ENCODE peak calls at places on chromosomes 16 and 17, in six cellular contexts. Y is posterior vena cava; C is stimulated activated CD4-positive, alpha-beta T cell treated with anti-CD3 and anti-CD28 coated beads, Interleukin-15, amount 100 ng/mL, for 1 hour; T is glutamatergic neuron; B is putamen; F is tibial artery. O is an unnamed sample.
A peak's percentile ranks its signal among the peaks of the same experiment; 100 is the strongest.

GRCh38 chr17:72381597-72382397 is 261.0 kb downstream of the SOX9 start:
- DNase-seq in Y (peak; percentile 66), C (no peak), T (no peak), B (no peak), F (no peak), O (no peak)

GRCh38 chr16:69376393-69377059 is 9.3 kb downstream of the TERF2 start:
- DNase-seq in Y (no peak), C (no peak), T (no peak), B (no peak), F (no peak), O (no peak)

GRCh38 chr17:78979780-78980623 is at the start of gene LGALS3BP:
- DNase-seq in Y (peak; percentile 87), C (no peak), T (no peak), B (peak; percentile 86), F (peak; percentile 80), O (peak; percentile 69)

GRCh38 chr16:57544129-57544653 is 1.7 kb downstream of the ADGRG5 start:
- DNase-seq in Y (peak; percentile 58), C (no peak), T (no peak), B (no peak), F (peak; percentile 60), O (no peak)

GRCh38 chr16:84239910-84240309 is at the start of gene KCNG4:
- DNase-seq in Y (no peak), C (no peak), T (no peak), B (no peak), F (no peak), O (no peak)

GRCh38 chr16:83975646-83976260 is 7.7 kb downstream of the NECAB2 start:
- DNase-seq in Y (no peak), C (no peak), T (no peak), B (no peak), F (no peak), O (no peak)

GRCh38 chr16:12617401-12617819 is 186.3 kb downstream of the CPPED1 start:
- DNase-seq in Y (no peak), C (no peak), T (peak; percentile 20), B (no peak), F (no peak), O (no peak)

GRCh38 chr16:35754391-35755369 is 2295.3 kb downstream of the TP53TG3F start:
- DNase-seq in Y (peak; percentile 38), C (no peak), T (no peak), B (no peak), F (no peak), O (no peak)

GRCh38 chr17:3659541-3660111 is 8.8 kb downstream of the TAX1BP3 start:
- DNase-seq in Y (peak; percentile 96), C (no peak), T (no peak), B (peak; percentile 47), F (peak; percentile 94), O (peak; percentile 17)

GRCh38 chr17:48113201-48113676 is 5.7 kb downstream of the SNX11 start:
- DNase-seq in Y (no peak), C (peak; percentile 9), T (no peak), B (no peak), F (no peak), O (no peak)

GRCh38 chr16:8868272-8869211 is at the start of gene CARHSP1:
- DNase-seq in Y (peak; percentile 95), C (peak; percentile 66), T (peak; percentile 83), B (peak; percentile 93), F (peak; percentile 92), O (peak; percentile 80)

GRCh38 chr16:3490911-3491629 is 4.2 kb downstream of the C16orf90 start:
- DNase-seq in Y (peak; percentile 81), C (no peak), T (peak; percentile 62), B (no peak), F (no peak), O (no peak)

GRCh38 chr17:65609749-65610148 is 48.3 kb upstream of the AXIN2 start:
- DNase-seq in Y (no peak), C (no peak), T (no peak), B (no peak), F (no peak), O (no peak)

GRCh38 chr17:11240841-11241610 is at the start of gene SHISA6:
- DNase-seq in Y (no peak), C (no peak), T (peak; percentile 68), B (no peak), F (no peak), O (no peak)

GRCh38 chr17:78458739-78459335 is 80.4 kb downstream of the PGS1 start:
- DNase-seq in Y (no peak), C (no peak), T (peak; percentile 68), B (peak; percentile 97), F (no peak), O (no peak)

GRCh38 chr17:70080541-70081347 is 5.7 kb downstream of the KCNJ16 start:
- DNase-seq in Y (no peak), C (no peak), T (no peak), B (no peak), F (no peak), O (no peak)

O was measured in GOT3.